ENCODE peak calls at places on chromosomes 3 and 15, in ten cellular contexts. H is tibial artery, D is sigmoid colon, C is psoas muscle, B is HepG2, I is left ventricle myocardium inferior, M is ovary, Q is WERI-Rb-1, X is transverse colon, S is AG04450. V is an unnamed sample.
A peak's percentile ranks its signal among the peaks of the same experiment; 100 is the strongest.

GRCh38 chr3:11523793-11524160 is 119.9 kb downstream of the VGLL4 start:
- DNase-seq in H (peak; percentile 43), D (peak; percentile 78), C (no peak), B (no peak), I (no peak), M (no peak), Q (no peak), X (no peak), S (no peak), V (peak; percentile 49)

GRCh38 chr15:60343221-60343970 is 54.4 kb downstream of the ANXA2 start:
- DNase-seq in H (no peak), D (no peak), C (no peak), B (no peak), I (no peak), M (no peak), Q (no peak), X (no peak), S (no peak), V (no peak)

GRCh38 chr3:111253733-111254132 is 182.1 kb downstream of the NECTIN3 start:
- DNase-seq in H (no peak), D (no peak), C (no peak), B (no peak), I (no peak), M (no peak), Q (no peak), X (no peak), S (no peak), V (no peak)

GRCh38 chr3:52036829-52037228 is 19.5 kb downstream of the DUSP7 start:
- DNase-seq in H (no peak), D (no peak), C (no peak), B (peak; percentile 46), I (no peak), M (no peak), Q (peak; percentile 55), X (no peak), S (no peak), V (no peak)

GRCh38 chr3:48016336-48016973 is at the start of gene MAP4:
- DNase-seq in H (no peak), D (no peak), C (no peak), B (no peak), I (no peak), M (no peak), Q (no peak), X (no peak), S (no peak), V (no peak)

GRCh38 chr3:105518806-105519418 is 152.2 kb downstream of the ALCAM start:
- DNase-seq in H (no peak), D (no peak), C (no peak), B (peak; percentile 35), I (no peak), M (no peak), Q (peak; percentile 18), X (no peak), S (peak; percentile 38), V (no peak)

GRCh38 chr3:159751141-159751540 is 237.5 kb upstream of the IL12A start:
- DNase-seq in H (no peak), D (no peak), C (no peak), B (no peak), I (no peak), M (no peak), Q (no peak), X (no peak), S (no peak), V (no peak)

GRCh38 chr3:105353485-105354161 is 13.1 kb upstream of the ALCAM start:
- DNase-seq in H (peak; percentile 29), D (no peak), C (peak; percentile 56), B (no peak), I (peak; percentile 20), M (no peak), Q (no peak), X (no peak), S (no peak), V (peak; percentile 6)

GRCh38 chr3:153164009-153164550 is 2.1 kb downstream of the RAP2B start:
- DNase-seq in H (no peak), D (no peak), C (no peak), B (no peak), I (no peak), M (no peak), Q (no peak), X (no peak), S (no peak), V (no peak)

GRCh38 chr3:185818267-185818875 is 6.5 kb downstream of the IGF2BP2 start:
- DNase-seq in H (no peak), D (no peak), C (no peak), B (no peak), I (no peak), M (no peak), Q (no peak), X (no peak), S (no peak), V (no peak)
- H3K27me3 ChIP-seq in H (peaks cover 69% of the 10 kb centered on the region), D (peaks cover 18% of the 10 kb centered on the region), C (peaks cover 5% of the 10 kb centered on the region), B (no peaks in the 10 kb centered on the region), I (peaks cover 20% of the 10 kb centered on the region), M (no peaks in the 10 kb centered on the region), Q (no peaks in the 10 kb centered on the region), X (peaks cover 53% of the 10 kb centered on the region), S (no peaks in the 10 kb centered on the region), V (no peaks in the 10 kb centered on the region)

DNA sequence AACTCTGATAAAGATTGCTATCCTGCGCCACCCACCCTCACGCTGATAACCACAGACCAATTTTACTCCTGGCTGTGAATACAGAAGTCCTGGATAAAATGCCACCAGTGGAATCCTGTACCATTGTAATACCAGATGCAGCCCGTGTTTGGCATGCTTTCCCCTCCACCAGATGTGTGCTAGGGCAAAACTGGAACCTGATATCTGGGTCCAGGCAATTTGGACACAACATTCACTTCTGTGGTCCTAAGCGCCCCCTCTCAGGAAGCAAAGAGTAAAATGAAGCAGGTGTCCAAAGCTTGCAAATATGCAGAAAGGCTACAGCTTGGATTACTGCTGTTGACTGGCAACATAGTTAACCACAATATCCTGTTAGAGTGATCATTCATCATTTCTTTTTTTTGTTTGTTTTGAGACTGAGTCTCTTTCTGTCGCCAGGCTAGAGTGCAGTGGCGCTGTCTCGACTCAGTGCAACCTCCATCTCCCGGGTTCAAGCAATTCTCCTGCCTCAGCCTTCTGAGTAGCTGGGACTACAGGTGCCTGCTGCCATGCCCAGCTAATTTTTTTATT is 32.8 kb downstream of the LOXL1 start:
- DNase-seq in H (no peak), D (peak; percentile 35), C (no peak), B (no peak), I (no peak), M (no peak), Q (no peak), X (no peak), S (no peak), V (no peak)
- TF ChIP-seq CTCF in H (no peak), D (no peak), C (no peak), B (no peak), I (no peak), M (no peak), Q (no peak), X (no peak), S (no peak), V (no peak)

DNA sequence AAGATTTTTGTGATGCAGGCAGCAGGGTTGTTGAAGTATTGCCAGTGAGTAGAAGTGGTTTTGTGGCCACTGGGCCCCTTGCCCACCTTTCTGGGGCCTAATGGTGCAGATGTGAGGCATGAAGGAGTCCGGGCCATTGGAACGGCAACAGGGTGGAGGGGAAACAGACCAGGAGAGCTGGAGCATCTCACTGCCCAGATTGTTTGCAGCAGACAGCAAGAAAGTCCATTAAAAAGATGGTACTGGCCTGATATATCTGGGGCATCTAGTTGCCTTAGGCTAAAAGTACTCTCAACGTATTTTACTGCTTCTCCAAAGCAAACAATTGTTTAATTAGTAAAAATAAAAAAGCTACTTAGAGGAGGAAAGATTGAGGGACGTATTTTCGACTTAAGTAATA is 298.4 kb downstream of the SATB1 start:
- DNase-seq in H (no peak), D (no peak), C (no peak), B (no peak), I (no peak), M (no peak), Q (no peak), X (no peak), S (no peak), V (no peak)
- H3K27me3 ChIP-seq in H (no peaks in the 10 kb centered on the region), D (no peaks in the 10 kb centered on the region), C (no peaks in the 10 kb centered on the region), B (no peaks in the 10 kb centered on the region), I (no peaks in the 10 kb centered on the region), M (no peaks in the 10 kb centered on the region), Q (no peaks in the 10 kb centered on the region), X (no peaks in the 10 kb centered on the region), S (no peaks in the 10 kb centered on the region), V (no peaks in the 10 kb centered on the region)

GRCh38 chr3:171704002-171704401 is 106.3 kb downstream of the PLD1 start:
- DNase-seq in H (no peak), D (no peak), C (no peak), B (peak; percentile 9), I (no peak), M (no peak), Q (peak; percentile 37), X (peak; percentile 30), S (no peak), V (peak; percentile 30)
- TF ChIP-seq CTCF in H (peak; percentile 37), D (no peak), C (peak; percentile 14), B (peak; percentile 26), I (peak; percentile 53), M (no peak), Q (peak; percentile 62), X (peak; percentile 38), S (peak; percentile 58), V (no peak)

GRCh38 chr3:130508970-130509369 is 8.0 kb upstream of the COL6A6 start:
- DNase-seq in H (no peak), D (no peak), C (no peak), B (no peak), I (peak; percentile 72), M (peak; percentile 38), Q (no peak), X (no peak), S (no peak), V (no peak)
- H3K27me3 ChIP-seq in H (no peaks in the 10 kb centered on the region), D (no peaks in the 10 kb centered on the region), C (no peaks in the 10 kb centered on the region), B (no peaks in the 10 kb centered on the region), I (peaks cover 17% of the 10 kb centered on the region), M (no peaks in the 10 kb centered on the region), Q (peaks cover 4% of the 10 kb centered on the region), X (no peaks in the 10 kb centered on the region), S (no peaks in the 10 kb centered on the region), V (no peaks in the 10 kb centered on the region)

GRCh38 chr3:31285808-31286486 is 246.8 kb upstream of the STT3B start:
- DNase-seq in H (no peak), D (no peak), C (no peak), B (peak; percentile 92), I (no peak), M (no peak), Q (no peak), X (no peak), S (no peak), V (no peak)
- TF ChIP-seq CTCF in H (no peak), D (no peak), C (no peak), B (no peak), I (no peak), M (no peak), Q (no peak), X (no peak), S (no peak), V (no peak)

DNA sequence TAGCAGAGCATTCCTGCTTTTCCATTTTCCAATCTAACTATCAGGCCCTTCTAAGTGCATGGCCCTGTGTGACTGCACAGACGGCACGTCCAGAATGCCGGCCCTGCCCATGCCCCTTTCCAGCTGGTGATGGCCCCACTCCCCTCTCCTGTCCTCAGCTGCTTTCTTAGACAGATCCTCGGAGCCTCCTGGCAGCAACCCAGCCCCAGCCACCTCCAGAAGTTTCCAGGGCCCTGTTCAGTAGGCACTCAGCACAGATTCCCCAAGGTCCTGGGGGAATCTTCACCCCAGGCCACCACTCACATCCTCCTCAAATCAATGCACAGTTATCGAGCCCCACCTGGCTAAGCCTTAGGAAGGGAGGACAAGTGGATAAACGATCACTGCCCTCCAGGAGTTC is 1.4 kb upstream of the CRABP1 start:
- DNase-seq in H (no peak), D (no peak), C (no peak), B (no peak), I (no peak), M (no peak), Q (no peak), X (no peak), S (no peak), V (peak; percentile 93)
- H3K27me3 ChIP-seq in H (peaks cover 87% of the 10 kb centered on the region), D (peaks cover 7% of the 10 kb centered on the region), C (no peaks in the 10 kb centered on the region), B (peaks cover 6% of the 10 kb centered on the region), I (peaks cover 92% of the 10 kb centered on the region), M (no peaks in the 10 kb centered on the region), Q (no peaks in the 10 kb centered on the region), X (peaks cover 64% of the 10 kb centered on the region), S (peaks cover 50% of the 10 kb centered on the region), V (no peaks in the 10 kb centered on the region)